ENCODE peak calls at places on chromosomes 12 and 14, in five cellular contexts. Z is mesenchymal stem cell, N is neuronal stem cell, C is trophoblast cell, Y is H1. I is an unnamed sample.

GRCh38 chr12:2336409-2336829 is 283.6 kb downstream of the CACNA1C start:
- DNase-seq in C (peak; percentile 74), Z (peak; percentile 98), Y (no peak), N (no peak), I (no peak)

GRCh38 chr12:46983959-46984833 is 95.2 kb upstream of the PCED1B start:
- DNase-seq in Z (peak; percentile 70), N (peak; percentile 27), Y (no peak), C (peak; percentile 81), I (peak; percentile 76)

GRCh38 chr12:92088802-92089201 is 56.8 kb downstream of the BTG1 start:
- DNase-seq in C (no peak), Z (no peak), Y (no peak), N (no peak), I (no peak)

GRCh38 chr12:50222275-50222783 is 55.2 kb upstream of the CERS5 start:
- DNase-seq in N (peak; percentile 47), Z (peak; percentile 96), C (peak; percentile 74), Y (no peak), I (peak; percentile 74)

GRCh38 chr14:92259613-92260357 is 63.2 kb upstream of the SLC24A4 start:
- DNase-seq in Y (no peak), C (no peak), Z (no peak), N (no peak), I (no peak)

GRCh38 chr12:121719926-121720414 is 7.4 kb downstream of the TMEM120B start:
- DNase-seq in Y (no peak), C (peak; percentile 65), N (no peak), Z (peak; percentile 96), I (no peak)

GRCh38 chr12:13183621-13184020 is 12.9 kb upstream of the EMP1 start:
- DNase-seq in Y (no peak), C (no peak), N (no peak), Z (no peak), I (no peak)

GRCh38 chr12:47801170-47801903 is 18.4 kb downstream of the HDAC7 start:
- DNase-seq in Z (peak; percentile 34), C (no peak), N (no peak), Y (no peak), I (no peak)

GRCh38 chr14:100778078-100778927 is 47.6 kb upstream of the MEG3 start:
- DNase-seq in Z (no peak), C (no peak), Y (no peak), N (no peak), I (no peak)

GRCh38 chr12:79935624-79936040 is 735 bp upstream of the PPP1R12A start:
- DNase-seq in Z (no peak), N (peak; percentile 35), Y (no peak), C (peak; percentile 27), I (no peak)

GRCh38 chr12:70459786-70460185 is 93.7 kb downstream of the KCNMB4 start:
- DNase-seq in C (no peak), Z (no peak), Y (no peak), N (no peak), I (no peak)
- H2BK12ac ChIP-seq in C (no peak overlapping the region), Z (no peak overlapping the region), Y (no peak overlapping the region), N (no peak overlapping the region), I (no peak overlapping the region)

GRCh38 chr14:34254031-34254430 is 208.0 kb downstream of the SPTSSA start:
- DNase-seq in C (no peak), N (no peak), Y (no peak), Z (no peak), I (no peak)

GRCh38 chr14:34251662-34252061 is 210.4 kb downstream of the SPTSSA start:
- DNase-seq in C (no peak), N (no peak), Z (no peak), Y (no peak), I (no peak)

GRCh38 chr14:34254596-34254995 is 207.4 kb downstream of the SPTSSA start:
- DNase-seq in C (peak; percentile 33), Z (no peak), Y (no peak), N (no peak), I (no peak)

GRCh38 chr14:34250959-34251358 is 211.1 kb downstream of the SPTSSA start:
- DNase-seq in N (no peak), Y (no peak), C (no peak), Z (no peak), I (no peak)

DNA sequence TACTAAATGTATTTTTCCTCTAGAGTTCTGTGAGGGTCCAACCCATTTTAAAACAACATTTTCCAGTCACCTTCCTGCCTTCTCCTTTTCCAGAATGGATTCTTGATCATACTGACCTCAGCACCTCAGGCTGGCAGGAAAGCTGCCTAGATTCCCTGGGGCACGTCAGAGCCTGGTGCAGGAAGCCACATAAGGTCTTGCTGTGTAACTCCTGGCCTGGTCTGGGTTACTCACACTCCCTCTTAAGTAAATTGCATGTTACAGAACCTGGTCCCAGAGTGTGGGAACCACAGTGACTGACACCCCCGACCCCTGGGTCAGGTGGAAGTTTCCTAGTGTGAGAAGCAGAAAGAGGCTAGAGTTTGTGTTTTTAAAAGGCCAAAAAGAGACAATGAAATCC is 209.8 kb downstream of the SPTSSA start:
- DNase-seq in N (no peak), Z (peak; percentile 57), Y (no peak), C (no peak), I (no peak)
- H3K4ac ChIP-seq in N (no peak overlapping the region), Z (no peak overlapping the region), Y (no peak overlapping the region), C (no peak overlapping the region), I (no peak overlapping the region)

DNA sequence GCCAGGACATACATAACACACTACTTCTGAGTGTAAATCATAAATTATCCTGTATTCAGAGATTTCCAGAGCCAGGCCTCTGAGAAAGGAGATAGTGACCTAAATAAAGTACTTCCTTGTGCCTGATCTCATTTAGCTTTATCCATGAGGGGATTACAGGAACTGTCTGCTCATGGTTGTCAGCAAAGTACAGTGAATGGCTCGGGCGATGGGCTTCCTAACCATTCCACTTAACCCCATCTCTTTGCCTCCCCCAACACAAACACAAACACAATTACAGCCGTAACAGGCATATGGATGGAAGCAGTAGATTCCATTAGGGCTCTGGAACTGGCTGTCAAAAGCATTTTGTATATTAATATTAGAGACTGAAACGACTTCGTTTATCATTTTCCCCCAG is 206.7 kb upstream of the CPNE8 start:
- DNase-seq in C (no peak), Y (no peak), Z (no peak), N (no peak), I (no peak)
- H4K8ac ChIP-seq in C (no peak overlapping the region), Y (no peak overlapping the region), Z (no peak overlapping the region), N (no peak overlapping the region), I (no peak overlapping the region)

GRCh38 chr14:49583629-49584028 is 2.6 kb downstream of the RPS29 start:
- DNase-seq in C (no peak), Y (no peak), N (no peak), Z (peak; percentile 42), I (no peak)
- H2BK12ac ChIP-seq in C (no peak overlapping the region), Y (no peak overlapping the region), N (no peak overlapping the region), Z (no peak overlapping the region), I (no peak overlapping the region)